ENCODE peak calls at places on chromosomes 12 and 14, in seven cellular contexts. M is HL-60, N is HepG2, I is GM12878, L is GM23338, D is HCT116, Q is SK-N-SH. E is an unnamed sample.

GRCh38 chr12:3381059-3382047 is 109.7 kb upstream of the PRMT8 start:
- DNase-seq in M (no peak), N (no peak), I (no peak), L (no peak), D (no peak), Q (no peak), E (no peak)

GRCh38 chr12:55009171-55009570 is 10.6 kb upstream of the NEUROD4 start:
- DNase-seq in M (no peak), N (no peak), I (no peak), L (no peak), D (no peak), Q (no peak), E (no peak)

GRCh38 chr12:48800457-48800856 is 11.6 kb upstream of the ADCY6 start:
- DNase-seq in M (no peak), N (no peak), I (no peak), L (no peak), D (no peak), Q (no peak), E (no peak)

GRCh38 chr14:75279739-75280447 is 1.3 kb downstream of the FOS start:
- DNase-seq in M (no peak), N (no peak), I (no peak), L (peak; percentile 79), D (no peak), Q (peak; percentile 34), E (no peak)

GRCh38 chr14:61063461-61063860 is 82.4 kb downstream of the SLC38A6 start:
- DNase-seq in M (no peak), N (no peak), I (no peak), L (no peak), D (no peak), Q (no peak), E (no peak)

GRCh38 chr12:108855284-108856169 is 1.9 kb downstream of the SSH1 start:
- DNase-seq in M (peak; percentile 78), N (peak; percentile 43), I (no peak), L (no peak), D (no peak), Q (no peak), E (no peak)

GRCh38 chr12:39605501-39605900 is 14.1 kb downstream of the ABCD2 start:
- DNase-seq in M (no peak), N (no peak), I (no peak), L (no peak), D (peak; percentile 41), Q (no peak), E (no peak)

GRCh38 chr14:52020866-52021717 is 31.7 kb downstream of the RTRAF start:
- DNase-seq in M (no peak), N (no peak), I (peak; percentile 23), L (peak; percentile 67), D (no peak), Q (no peak), E (no peak)

GRCh38 chr12:59452746-59453145 is 143.1 kb upstream of the SLC16A7 start:
- DNase-seq in M (no peak), N (no peak), I (no peak), L (no peak), D (no peak), Q (no peak), E (no peak)

GRCh38 chr12:108468149-108468968 is 46.7 kb upstream of the FICD start:
- DNase-seq in M (peak; percentile 15), N (peak; percentile 21), I (no peak), L (peak; percentile 84), D (no peak), Q (no peak), E (no peak)

GRCh38 chr14:35400707-35401421 is 3.7 kb downstream of the NFKBIA start:
- DNase-seq in M (peak; percentile 77), N (peak; percentile 73), I (no peak), L (no peak), D (no peak), Q (no peak), E (no peak)

GRCh38 chr12:31966558-31967205 is 7.5 kb downstream of the RESF1 start:
- DNase-seq in M (no peak), N (no peak), I (no peak), L (no peak), D (no peak), Q (no peak), E (no peak)

GRCh38 chr14:60245316-60246177 is 3.5 kb upstream of the PPM1A start:
- DNase-seq in M (no peak), N (no peak), I (no peak), L (no peak), D (no peak), Q (no peak), E (no peak)

GRCh38 chr12:67453181-67453580 is 184.0 kb downstream of the CAND1 start:
- DNase-seq in M (no peak), N (no peak), I (no peak), L (no peak), D (no peak), Q (no peak), E (no peak)

GRCh38 chr14:35708072-35708471 is 101.0 kb downstream of the RALGAPA1 start:
- DNase-seq in M (no peak), N (no peak), I (no peak), L (no peak), D (no peak), Q (no peak), E (no peak)

GRCh38 chr12:132133952-132134652 is 10.0 kb downstream of the DDX51 start:
- DNase-seq in M (no peak), N (no peak), I (no peak), L (peak; percentile 45), D (no peak), Q (no peak), E (no peak)

GRCh38 chr12:60230103-60230502 is 634.3 kb downstream of the SLC16A7 start:
- DNase-seq in M (no peak), N (no peak), I (no peak), L (no peak), D (no peak), Q (no peak), E (no peak)

GRCh38 chr14:68669644-68670343 is 123.1 kb downstream of the ZFP36L1 start:
- DNase-seq in M (no peak), N (no peak), I (no peak), L (no peak), D (no peak), Q (no peak), E (no peak)

GRCh38 chr12:104469066-104469465 is 12.3 kb downstream of the CHST11 start:
- DNase-seq in M (no peak), N (no peak), I (no peak), L (no peak), D (no peak), Q (no peak), E (no peak)

GRCh38 chr12:27020761-27021160 is 1.6 kb upstream of the MED21 start:
- DNase-seq in M (no peak), N (no peak), I (no peak), L (no peak), D (no peak), Q (no peak), E (no peak)

GRCh38 chr14:94394594-94395305 is 6.3 kb upstream of the SERPINA1 start:
- DNase-seq in M (peak; percentile 96), N (peak; percentile 74), I (no peak), L (no peak), D (no peak), Q (no peak), E (no peak)

GRCh38 chr12:51863921-51864700 is 15.6 kb upstream of the FIGNL2 start:
- DNase-seq in M (no peak), N (peak; percentile 35), I (no peak), L (peak; percentile 94), D (no peak), Q (peak; percentile 77), E (no peak)

GRCh38 chr12:103680591-103681065 is 93.6 kb downstream of the STAB2 start:
- DNase-seq in M (no peak), N (no peak), I (no peak), L (no peak), D (no peak), Q (peak; percentile 72), E (no peak)

GRCh38 chr14:20477211-20477876 is 8.1 kb downstream of the PNP start:
- DNase-seq in M (peak; percentile 84), N (no peak), I (no peak), L (no peak), D (no peak), Q (peak; percentile 65), E (no peak)

GRCh38 chr12:121964813-121965643 is 46.6 kb downstream of the CFAP251 start:
- DNase-seq in M (no peak), N (no peak), I (no peak), L (no peak), D (no peak), Q (peak; percentile 51), E (no peak)

GRCh38 chr14:21748869-21749303 is 75.3 kb upstream of the OR4E1 start:
- DNase-seq in M (peak; percentile 57), N (peak; percentile 56), I (no peak), L (peak; percentile 88), D (peak; percentile 32), Q (peak; percentile 23), E (no peak)
- TF ChIP-seq REST in M (no peak), N (no peak), I (no peak), L (no peak), D (no peak), Q (no peak), E (no peak)

DNA sequence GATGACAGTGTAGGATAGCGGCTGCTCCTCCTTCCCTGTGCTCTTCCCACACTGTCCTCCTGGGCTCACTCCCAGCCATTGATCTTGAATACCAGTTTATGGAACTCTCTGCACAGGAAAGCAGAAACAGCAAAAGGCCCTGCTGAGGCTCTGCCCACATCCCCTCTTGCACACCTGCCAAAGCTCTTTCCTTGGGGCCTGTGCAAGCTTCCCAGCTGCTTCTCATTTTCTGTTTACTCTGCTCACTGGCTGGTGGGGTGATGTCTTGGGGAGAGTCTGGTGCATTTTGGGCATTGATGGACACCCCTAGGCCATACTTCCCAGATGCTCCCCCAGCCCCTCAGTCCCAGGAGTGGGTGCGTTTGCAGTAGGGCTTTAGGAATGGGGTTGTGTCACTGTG is 361.8 kb downstream of the TMEM121 start:
- DNase-seq in M (no peak), N (no peak), I (no peak), L (no peak), D (no peak), Q (no peak), E (no peak)
- TF ChIP-seq REST in M (no peak), N (no peak), I (no peak), L (no peak), D (no peak), Q (no peak), E (no peak)

DNA sequence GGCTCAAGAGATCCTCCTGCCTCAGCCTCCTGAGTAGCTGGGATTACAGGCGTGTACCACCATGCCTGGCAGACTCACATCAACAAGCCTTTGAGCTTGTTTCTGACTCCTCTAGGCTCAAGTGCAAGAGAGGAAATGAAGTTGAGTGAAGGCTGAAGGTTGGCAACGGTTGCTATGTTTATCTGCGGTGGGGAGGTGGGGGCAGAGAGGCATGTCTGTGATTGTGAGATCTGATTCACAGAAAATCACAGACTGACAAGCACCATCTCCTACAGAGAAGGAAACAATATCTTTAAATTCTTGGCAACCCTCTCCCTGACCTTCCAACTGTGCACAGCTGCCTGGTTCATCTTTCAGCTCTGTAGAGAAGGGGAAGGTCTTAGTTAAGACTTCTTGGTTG is 22.1 kb upstream of the NINJ2 start:
- DNase-seq in M (peak; percentile 54), N (no peak), I (peak; percentile 88), L (no peak), D (no peak), Q (no peak), E (no peak)
- TF ChIP-seq REST in M (no peak), N (no peak), I (no peak), L (no peak), D (no peak), Q (no peak), E (no peak)

DNA sequence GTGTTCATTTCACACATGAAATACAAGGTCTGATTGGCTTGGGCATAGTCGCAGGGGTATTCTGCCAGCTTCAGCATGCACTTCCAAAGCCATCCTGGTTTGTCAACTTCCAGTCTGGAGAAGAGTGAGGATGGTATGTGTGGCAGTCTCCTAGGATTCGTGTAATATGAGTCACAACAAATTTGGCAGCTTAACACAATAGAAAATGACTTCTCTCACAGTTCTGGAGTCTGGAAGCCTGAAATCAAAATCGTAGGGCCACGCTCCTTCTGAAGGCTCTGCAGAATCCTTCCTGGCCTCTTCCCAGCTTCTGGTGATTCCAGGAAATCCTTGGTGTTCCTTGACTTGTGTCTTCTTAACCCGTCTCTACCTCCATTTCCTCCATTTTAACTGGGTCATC is 167.4 kb downstream of the PPM1H start:
- DNase-seq in M (no peak), N (no peak), I (no peak), L (no peak), D (no peak), Q (no peak), E (no peak)
- TF ChIP-seq REST in M (no peak), N (no peak), I (no peak), L (no peak), D (no peak), Q (no peak), E (no peak)